ENCODE peak calls at places on chromosomes 16 and 17, in four cellular contexts. K is left ventricle myocardium inferior, I is T-helper 17 cell, C is AG08395. Q is an unnamed sample.

GRCh38 chr17:81914103-81914850 is 3.1 kb upstream of the PCYT2 start:
- DNase-seq in K (no peak), C (no peak), I (no peak), Q (no peak)

GRCh38 chr17:19867654-19868395 is at the start of gene ULK2:
- DNase-seq in C (peak; percentile 72), K (peak; percentile 74), I (peak; percentile 26), Q (peak; percentile 18)

GRCh38 chr17:75680431-75680830 is 13.3 kb downstream of the SAP30BP start:
- DNase-seq in I (no peak), C (no peak), K (no peak), Q (no peak)

GRCh38 chr17:16551878-16552636 is 16.9 kb downstream of the ZNF287 start:
- DNase-seq in K (no peak), I (no peak), C (no peak), Q (no peak)

GRCh38 chr16:16095646-16096045 is 127.6 kb downstream of the ABCC6 start:
- DNase-seq in K (no peak), I (no peak), C (no peak), Q (no peak)

GRCh38 chr17:43134774-43135453 is 9.8 kb upstream of the BRCA1 start:
- DNase-seq in K (no peak), I (no peak), C (no peak), Q (no peak)

GRCh38 chr16:2231016-2231931 is 5.0 kb upstream of the DNASE1L2 start:
- DNase-seq in K (no peak), C (no peak), I (no peak), Q (peak; percentile 62)

GRCh38 chr16:15513169-15513568 is 78.8 kb downstream of the BMERB1 start:
- DNase-seq in C (no peak), I (no peak), K (no peak), Q (no peak)

GRCh38 chr17:74601944-74602572 is 10.0 kb upstream of the CD300LD start:
- DNase-seq in K (no peak), C (peak; percentile 65), I (no peak), Q (peak; percentile 22)

GRCh38 chr17:49252148-49252682 is 21.6 kb upstream of the PHOSPHO1 start:
- DNase-seq in I (no peak), C (no peak), K (no peak), Q (no peak)

GRCh38 chr17:49694847-49695697 is 12.7 kb downstream of the SLC35B1 start:
- DNase-seq in I (peak; percentile 46), K (peak; percentile 51), C (peak; percentile 54), Q (no peak)

GRCh38 chr17:40605301-40605700 is 40.0 kb upstream of the CCR7 start:
- DNase-seq in C (no peak), K (no peak), I (peak; percentile 35), Q (no peak)

GRCh38 chr16:68072038-68072695 is 13.0 kb upstream of the NFATC3 start:
- DNase-seq in C (peak; percentile 71), K (no peak), I (no peak), Q (peak; percentile 91)

GRCh38 chr17:15260376-15261062 is 4.6 kb downstream of the PMP22 start:
- DNase-seq in C (peak; percentile 84), I (peak; percentile 12), K (peak; percentile 90), Q (peak; percentile 24)

GRCh38 chr16:24174504-24174903 is 81.6 kb upstream of the CACNG3 start:
- DNase-seq in C (no peak), K (no peak), I (no peak), Q (no peak)

GRCh38 chr16:66483689-66484452 is 56.8 kb downstream of the BEAN1 start:
- DNase-seq in C (peak; percentile 86), K (peak; percentile 79), I (peak; percentile 57), Q (peak; percentile 58)

GRCh38 chr16:29808219-29808900 is 2.0 kb downstream of the MAZ start:
- DNase-seq in K (no peak), C (no peak), I (no peak), Q (no peak)